ENCODE peak calls at places on chromosomes 3 and 15, in seven cellular contexts. L, J, Z, V, I, O and R are unnamed samples.
A peak's percentile ranks its signal among the peaks of the same experiment; 100 is the strongest.

GRCh38 chr3:129162729-129163579 is 2.1 kb upstream of the ISY1 start:
- DNase-seq in I (no peak), V (no peak), J (no peak), L (peak; percentile 51), O (peak; percentile 29), Z (peak; percentile 30), R (no peak)

GRCh38 chr3:13122101-13123055 is 49.1 kb upstream of the IQSEC1 start:
- DNase-seq in O (no peak), L (no peak), I (no peak), J (no peak), Z (no peak), V (no peak), R (no peak)

GRCh38 chr3:9201278-9201677 is 48.2 kb downstream of the SRGAP3 start:
- DNase-seq in L (no peak), Z (no peak), J (no peak), O (no peak), I (no peak), V (no peak), R (no peak)

GRCh38 chr15:51649659-51650521 is 27.3 kb upstream of the DMXL2 start:
- DNase-seq in O (peak; percentile 83), I (no peak), Z (peak; percentile 56), L (peak; percentile 71), V (no peak), J (peak; percentile 79), R (peak; percentile 47)

GRCh38 chr3:172591876-172592771 is 68.9 kb upstream of the TNFSF10 start:
- DNase-seq in J (peak; percentile 16), L (no peak), I (no peak), V (no peak), Z (no peak), O (peak; percentile 25), R (peak; percentile 44)

GRCh38 chr3:56494679-56495322 is 26.5 kb upstream of the ERC2 start:
- DNase-seq in J (peak; percentile 80), V (peak; percentile 81), O (peak; percentile 84), L (peak; percentile 92), I (peak; percentile 69), Z (peak; percentile 88), R (peak; percentile 71)

GRCh38 chr3:99808163-99808794 is 9.4 kb upstream of the CMSS1 start:
- DNase-seq in V (peak; percentile 71), L (peak; percentile 90), J (peak; percentile 84), O (peak; percentile 78), I (peak; percentile 73), Z (peak; percentile 60), R (peak; percentile 87)

GRCh38 chr15:91100561-91101355 is 701 bp downstream of the SV2B start:
- DNase-seq in L (peak; percentile 18), J (peak; percentile 7), V (no peak), O (peak; percentile 3), Z (no peak), I (peak; percentile 50), R (no peak)

GRCh38 chr15:70726753-70727152 is 36.6 kb downstream of the UACA start:
- DNase-seq in L (peak; percentile 48), Z (no peak), V (no peak), J (peak; percentile 54), I (no peak), O (peak; percentile 42), R (no peak)

DNA sequence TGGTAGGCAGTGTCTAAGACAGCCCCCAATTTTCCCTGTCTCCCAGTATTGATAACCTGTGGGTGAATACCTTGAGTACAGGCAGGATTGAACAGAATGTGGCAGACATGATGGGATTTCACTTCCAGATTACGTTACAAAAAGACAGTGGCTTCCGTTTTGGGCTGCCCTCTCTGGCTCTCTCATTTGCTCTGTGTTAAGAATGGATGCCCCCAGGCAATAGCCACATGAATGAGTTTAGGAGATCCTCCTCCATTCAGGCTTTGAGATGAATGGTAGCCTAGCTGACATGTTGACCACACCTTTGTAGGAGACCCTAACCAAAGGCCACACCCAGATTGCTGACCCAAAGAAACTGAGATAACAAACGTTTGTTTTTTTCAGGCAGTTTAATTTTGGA is 34.3 kb downstream of the UBXN7 start:
- DNase-seq in J (no peak), L (peak; percentile 36), I (no peak), Z (no peak), O (no peak), V (no peak), R (peak; percentile 7)
- H4K8ac ChIP-seq in J (no peak overlapping the region), L (no peak overlapping the region), I (no peak overlapping the region), Z (no peak overlapping the region), O (no peak overlapping the region), V (no peak overlapping the region), R (no peak overlapping the region)

GRCh38 chr3:141365206-141365605 is 3.1 kb upstream of the ZBTB38 start:
- DNase-seq in J (no peak), L (no peak), V (no peak), I (no peak), O (no peak), Z (no peak), R (no peak)

GRCh38 chr3:141368925-141369794 is 856 bp downstream of the ZBTB38 start:
- DNase-seq in V (no peak), I (no peak), J (peak; percentile 87), Z (no peak), L (no peak), O (peak; percentile 85), R (peak; percentile 36)

GRCh38 chr3:141368062-141368924 is at the start of gene ZBTB38:
- DNase-seq in V (peak; percentile 96), Z (peak; percentile 82), O (peak; percentile 97), J (peak; percentile 97), I (peak; percentile 66), L (peak; percentile 99), R (peak; percentile 97)

GRCh38 chr3:141367038-141367730 is 1.1 kb upstream of the ZBTB38 start:
- DNase-seq in I (no peak), J (peak; percentile 100), L (no peak), O (peak; percentile 99), Z (no peak), V (no peak), R (peak; percentile 80)

DNA sequence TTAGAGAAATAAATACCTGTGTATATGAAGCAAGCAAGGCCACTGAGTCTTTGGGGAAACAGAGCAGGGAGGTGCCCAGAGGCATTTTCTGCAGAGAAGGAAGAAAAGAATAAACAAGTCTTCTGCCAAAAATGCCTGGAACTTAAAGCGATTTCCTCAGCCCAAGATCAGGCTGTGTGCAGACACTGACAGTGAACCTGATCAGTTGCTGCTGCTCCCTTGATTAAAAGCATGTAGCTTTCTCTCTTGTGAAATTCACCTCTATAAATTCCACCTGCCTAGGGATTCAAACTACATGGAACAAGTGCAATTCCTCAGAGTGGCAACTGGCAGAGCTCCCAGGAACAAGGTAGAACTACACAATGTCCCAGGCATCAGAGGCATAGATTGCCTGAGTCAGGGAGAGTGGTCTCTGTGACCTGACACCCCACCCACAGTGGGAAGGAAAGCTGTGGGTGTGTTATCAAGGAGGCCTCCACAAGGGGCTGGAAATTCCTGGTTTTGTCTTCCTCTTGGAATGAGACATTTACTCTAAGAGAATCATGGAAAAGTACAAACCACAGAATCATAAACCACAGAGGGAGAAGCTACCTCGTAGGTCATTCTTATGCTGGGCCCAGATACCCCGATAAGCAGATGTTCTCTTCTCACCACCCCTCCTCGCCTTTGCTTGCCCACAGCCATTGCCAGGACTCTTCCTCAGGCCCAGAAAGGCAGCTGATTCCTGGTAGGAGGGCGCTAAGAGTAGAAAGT is 1.8 kb upstream of the ZBTB38 start:
- DNase-seq in V (no peak), I (no peak), J (peak; percentile 99), L (no peak), Z (no peak), O (peak; percentile 99), R (peak; percentile 30)
- H4K8ac ChIP-seq in V (peak overlapping the region; percentile 31), I (no peak overlapping the region), J (peak overlapping the region; percentile 98), L (no peak overlapping the region), Z (no peak overlapping the region), O (peak overlapping the region; percentile 61), R (peak overlapping the region; percentile 70)

GRCh38 chr3:19808834-19809233 is 125.2 kb downstream of the EFHB start:
- DNase-seq in I (no peak), L (peak; percentile 26), O (no peak), J (no peak), Z (no peak), V (no peak), R (no peak)
- H4K8ac ChIP-seq in I (no peak overlapping the region), L (no peak overlapping the region), O (no peak overlapping the region), J (no peak overlapping the region), Z (no peak overlapping the region), V (no peak overlapping the region), R (no peak overlapping the region)

DNA sequence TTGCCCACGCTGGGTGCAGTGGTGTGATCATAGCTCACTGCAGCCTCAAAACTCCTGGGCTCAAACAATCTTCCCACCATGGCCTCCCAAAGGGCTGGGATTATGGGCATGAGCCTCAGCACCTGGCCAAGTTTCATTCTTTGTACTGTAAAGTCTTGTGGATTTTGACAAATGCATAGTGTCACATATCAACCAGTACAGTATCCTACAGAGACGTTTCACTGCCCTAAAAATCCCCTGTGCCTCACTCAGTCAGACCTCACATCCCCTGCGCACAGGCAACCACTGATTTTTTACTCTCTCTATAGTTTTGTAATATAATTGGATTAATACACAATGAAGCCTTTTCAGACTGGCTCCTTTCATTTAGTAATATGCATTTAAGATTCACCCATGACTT is 130.7 kb upstream of the UBE2E1 start:
- DNase-seq in Z (no peak), V (no peak), L (no peak), O (no peak), J (no peak), I (no peak), R (no peak)
- H4K8ac ChIP-seq in Z (no peak overlapping the region), V (no peak overlapping the region), L (no peak overlapping the region), O (no peak overlapping the region), J (no peak overlapping the region), I (no peak overlapping the region), R (no peak overlapping the region)

DNA sequence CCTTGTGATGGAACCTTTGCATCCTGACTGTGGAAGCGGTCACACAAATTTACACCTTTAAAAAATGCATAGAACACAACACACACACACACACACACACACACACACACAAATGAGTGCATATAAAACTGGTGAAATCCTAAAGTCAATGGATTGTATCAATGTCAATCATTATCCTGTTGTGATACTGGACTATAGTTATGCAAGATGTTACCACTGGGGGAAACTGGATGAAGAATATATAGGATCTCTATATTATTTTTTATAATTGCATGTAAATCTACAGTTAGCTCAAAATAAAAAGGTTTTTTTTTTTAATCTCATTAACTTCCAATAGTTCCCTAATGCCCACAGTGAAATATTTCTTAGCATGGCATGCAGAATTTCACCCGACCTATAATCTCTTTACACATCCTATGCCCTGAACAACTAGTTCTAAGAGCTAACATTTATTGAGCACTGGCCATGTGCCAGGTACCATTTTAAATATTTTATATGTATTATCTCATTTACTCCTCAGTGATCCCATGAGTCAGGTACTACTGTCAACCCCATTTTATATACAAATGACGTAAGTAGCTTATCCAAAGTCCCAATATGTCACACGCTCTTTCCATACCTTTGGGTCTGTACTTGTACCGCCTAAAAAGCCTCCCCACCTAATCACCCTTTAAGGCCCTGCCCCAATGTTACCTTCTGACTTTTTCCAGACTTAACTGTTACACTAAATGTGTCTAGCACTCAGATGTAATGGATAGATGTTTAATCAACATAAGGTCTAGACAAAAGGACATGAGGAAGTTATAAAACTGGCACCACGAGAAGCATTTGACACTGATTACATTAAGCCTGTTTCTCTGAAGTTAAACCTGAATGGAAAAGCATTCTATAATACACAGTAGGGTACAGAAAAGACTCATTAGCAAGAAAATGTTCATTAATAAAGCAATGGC is 5.5 kb downstream of the ABCC5 start:
- DNase-seq in Z (no peak), O (no peak), L (no peak), J (peak; percentile 17), V (no peak), I (no peak), R (no peak)
- H4K8ac ChIP-seq in Z (no peak overlapping the region), O (no peak overlapping the region), L (no peak overlapping the region), J (no peak overlapping the region), V (no peak overlapping the region), I (no peak overlapping the region), R (no peak overlapping the region)